ENCODE peak calls at places on chromosomes 12 and 14, in six cellular contexts. One of them, this sample, is unnamed.
A peak's percentile ranks its signal among the peaks of the same experiment; 100 is the strongest.

GRCh38 chr12:47755655-47756562 is 2.8 kb downstream of the RAPGEF3 start:
- DNase-seq in foreskin fibroblast: no peak
- DNase-seq in progenitor cell of endocrine pancreas: no peak
- DNase-seq in pancreas: no peak
- DNase-seq in AG04450: no peak
- DNase-seq in adrenal gland: no peak
- DNase-seq in this sample: no peak

GRCh38 chr12:54075431-54075830 is 21.8 kb downstream of the HOXC4 start:
- DNase-seq in foreskin fibroblast: no peak
- DNase-seq in progenitor cell of endocrine pancreas: no peak
- DNase-seq in adrenal gland: no peak
- DNase-seq in pancreas: no peak
- DNase-seq in AG04450: no peak
- DNase-seq in this sample: no peak

GRCh38 chr14:22296722-22297121 is 292.3 kb downstream of the DAD1 start:
- DNase-seq in pancreas: no peak
- DNase-seq in adrenal gland: no peak
- DNase-seq in progenitor cell of endocrine pancreas: no peak
- DNase-seq in foreskin fibroblast: no peak
- DNase-seq in AG04450: peak; percentile 65
- DNase-seq in this sample: no peak

GRCh38 chr12:80321653-80322052 is 122.4 kb upstream of the PTPRQ start:
- DNase-seq in adrenal gland: no peak
- DNase-seq in progenitor cell of endocrine pancreas: no peak
- DNase-seq in pancreas: no peak
- DNase-seq in foreskin fibroblast: peak; percentile 40
- DNase-seq in AG04450: no peak
- DNase-seq in this sample: no peak

GRCh38 chr12:123098780-123099179 is 52.1 kb downstream of the PITPNM2 start:
- DNase-seq in AG04450: no peak
- DNase-seq in foreskin fibroblast: no peak
- DNase-seq in progenitor cell of endocrine pancreas: no peak
- DNase-seq in adrenal gland: no peak
- DNase-seq in pancreas: no peak
- DNase-seq in this sample: no peak

GRCh38 chr12:19799886-19800602 is 360.8 kb downstream of the AEBP2 start:
- DNase-seq in progenitor cell of endocrine pancreas: no peak
- DNase-seq in pancreas: peak; percentile 46
- DNase-seq in foreskin fibroblast: no peak
- DNase-seq in adrenal gland: no peak
- DNase-seq in AG04450: no peak
- DNase-seq in this sample: no peak

GRCh38 chr12:67382206-67382871 is 113.2 kb downstream of the CAND1 start:
- DNase-seq in progenitor cell of endocrine pancreas: no peak
- DNase-seq in AG04450: no peak
- DNase-seq in adrenal gland: no peak
- DNase-seq in foreskin fibroblast: peak; percentile 28
- DNase-seq in pancreas: no peak
- DNase-seq in this sample: no peak

GRCh38 chr14:103067231-103067954 is 10.0 kb upstream of the CDC42BPB start:
- DNase-seq in pancreas: no peak
- DNase-seq in adrenal gland: peak; percentile 46
- DNase-seq in foreskin fibroblast: peak; percentile 86
- DNase-seq in progenitor cell of endocrine pancreas: no peak
- DNase-seq in AG04450: no peak
- DNase-seq in this sample: peak; percentile 62

GRCh38 chr14:73059326-73059725 is 992 bp downstream of the RBM25 start:
- DNase-seq in foreskin fibroblast: no peak
- DNase-seq in progenitor cell of endocrine pancreas: no peak
- DNase-seq in AG04450: no peak
- DNase-seq in pancreas: no peak
- DNase-seq in adrenal gland: no peak
- DNase-seq in this sample: no peak

GRCh38 chr12:56260380-56260779 is 2.2 kb upstream of the ANKRD52 start:
- DNase-seq in AG04450: no peak
- DNase-seq in foreskin fibroblast: no peak
- DNase-seq in progenitor cell of endocrine pancreas: no peak
- DNase-seq in adrenal gland: no peak
- DNase-seq in pancreas: no peak
- DNase-seq in this sample: no peak

GRCh38 chr14:23013056-23014054 is 3.4 kb upstream of the C14orf93 start:
- DNase-seq in foreskin fibroblast: no peak
- DNase-seq in adrenal gland: no peak
- DNase-seq in progenitor cell of endocrine pancreas: no peak
- DNase-seq in pancreas: no peak
- DNase-seq in AG04450: no peak
- DNase-seq in this sample: no peak

GRCh38 chr12:32107376-32108267 is 975 bp downstream of the BICD1 start:
- DNase-seq in AG04450: no peak
- DNase-seq in pancreas: peak; percentile 50
- DNase-seq in adrenal gland: no peak
- DNase-seq in progenitor cell of endocrine pancreas: peak; percentile 16
- DNase-seq in foreskin fibroblast: peak; percentile 78
- DNase-seq in this sample: no peak

GRCh38 chr14:101196795-101197590 is 293.5 kb upstream of the RTL1 start:
- DNase-seq in progenitor cell of endocrine pancreas: no peak
- DNase-seq in foreskin fibroblast: no peak
- DNase-seq in pancreas: peak; percentile 42
- DNase-seq in AG04450: no peak
- DNase-seq in adrenal gland: no peak
- DNase-seq in this sample: no peak

GRCh38 chr14:90384543-90384911 is 12.3 kb upstream of the CALM1 start:
- DNase-seq in progenitor cell of endocrine pancreas: no peak
- DNase-seq in adrenal gland: no peak
- DNase-seq in pancreas: no peak
- DNase-seq in AG04450: no peak
- DNase-seq in foreskin fibroblast: no peak
- DNase-seq in this sample: no peak

GRCh38 chr14:99247091-99247729 is 24.8 kb downstream of the BCL11B start:
- DNase-seq in adrenal gland: no peak
- DNase-seq in pancreas: no peak
- DNase-seq in progenitor cell of endocrine pancreas: no peak
- DNase-seq in AG04450: no peak
- DNase-seq in foreskin fibroblast: no peak
- DNase-seq in this sample: no peak

GRCh38 chr14:96117101-96117897 is 78.1 kb downstream of the C14orf132 start:
- DNase-seq in AG04450: no peak
- DNase-seq in foreskin fibroblast: peak; percentile 62
- DNase-seq in progenitor cell of endocrine pancreas: no peak
- DNase-seq in adrenal gland: no peak
- DNase-seq in pancreas: no peak
- DNase-seq in this sample: no peak

GRCh38 chr12:73057428-73057827 is 785.3 kb downstream of the TRHDE start:
- DNase-seq in adrenal gland: no peak
- DNase-seq in progenitor cell of endocrine pancreas: no peak
- DNase-seq in pancreas: no peak
- DNase-seq in foreskin fibroblast: no peak
- DNase-seq in AG04450: no peak
- DNase-seq in this sample: no peak

GRCh38 chr14:105418269-105419054 is 1.2 kb upstream of the MTA1 start:
- DNase-seq in progenitor cell of endocrine pancreas: no peak
- DNase-seq in adrenal gland: no peak
- DNase-seq in AG04450: no peak
- DNase-seq in pancreas: no peak
- DNase-seq in foreskin fibroblast: no peak
- DNase-seq in this sample: no peak

GRCh38 chr12:3761116-3761770 is 8.3 kb upstream of the CRACR2A start:
- DNase-seq in adrenal gland: no peak
- DNase-seq in pancreas: no peak
- DNase-seq in AG04450: no peak
- DNase-seq in foreskin fibroblast: peak; percentile 26
- DNase-seq in progenitor cell of endocrine pancreas: no peak
- DNase-seq in this sample: no peak

GRCh38 chr12:76942276-76942675 is 63.5 kb upstream of the CSRP2 start:
- DNase-seq in foreskin fibroblast: peak; percentile 68
- DNase-seq in adrenal gland: no peak
- DNase-seq in progenitor cell of endocrine pancreas: no peak
- DNase-seq in pancreas: no peak
- DNase-seq in AG04450: peak; percentile 1
- DNase-seq in this sample: no peak

GRCh38 chr12:131075194-131075593 is 121.5 kb downstream of the ADGRD1 start:
- DNase-seq in progenitor cell of endocrine pancreas: no peak
- DNase-seq in foreskin fibroblast: no peak
- DNase-seq in AG04450: no peak
- DNase-seq in pancreas: no peak
- DNase-seq in adrenal gland: no peak
- DNase-seq in this sample: no peak

GRCh38 chr14:55130194-55130550 is 1.1 kb downstream of the LGALS3 start:
- DNase-seq in AG04450: no peak
- DNase-seq in foreskin fibroblast: peak; percentile 50
- DNase-seq in adrenal gland: no peak
- DNase-seq in progenitor cell of endocrine pancreas: no peak
- DNase-seq in pancreas: no peak
- DNase-seq in this sample: no peak

GRCh38 chr12:84964048-84964447 is 51.4 kb upstream of the SLC6A15 start:
- DNase-seq in AG04450: no peak
- DNase-seq in progenitor cell of endocrine pancreas: no peak
- DNase-seq in foreskin fibroblast: peak; percentile 48
- DNase-seq in pancreas: no peak
- DNase-seq in adrenal gland: no peak
- DNase-seq in this sample: no peak

GRCh38 chr12:50197297-50197727 is 30.1 kb upstream of the CERS5 start:
- DNase-seq in foreskin fibroblast: no peak
- DNase-seq in AG04450: no peak
- DNase-seq in adrenal gland: no peak
- DNase-seq in progenitor cell of endocrine pancreas: no peak
- DNase-seq in pancreas: no peak
- DNase-seq in this sample: no peak

GRCh38 chr12:131950182-131950913 is 606 bp downstream of the EP400 start:
- DNase-seq in adrenal gland: no peak
- DNase-seq in foreskin fibroblast: peak; percentile 51
- DNase-seq in progenitor cell of endocrine pancreas: peak; percentile 40
- DNase-seq in pancreas: no peak
- DNase-seq in AG04450: no peak
- DNase-seq in this sample: no peak

GRCh38 chr12:22467190-22467589 is 77.2 kb downstream of the C2CD5 start:
- DNase-seq in AG04450: no peak
- DNase-seq in foreskin fibroblast: peak; percentile 90
- DNase-seq in adrenal gland: no peak
- DNase-seq in pancreas: no peak
- DNase-seq in progenitor cell of endocrine pancreas: no peak
- DNase-seq in this sample: peak; percentile 56

GRCh38 chr12:102691773-102692555 is 211.6 kb upstream of the IGF1 start:
- DNase-seq in progenitor cell of endocrine pancreas: no peak
- DNase-seq in pancreas: no peak
- DNase-seq in foreskin fibroblast: no peak
- DNase-seq in AG04450: no peak
- DNase-seq in adrenal gland: no peak
- DNase-seq in this sample: no peak

GRCh38 chr12:39272934-39273770 is 169.8 kb downstream of the KIF21A start:
- DNase-seq in adrenal gland: peak; percentile 33
- DNase-seq in foreskin fibroblast: peak; percentile 44
- DNase-seq in pancreas: no peak
- DNase-seq in AG04450: no peak
- DNase-seq in progenitor cell of endocrine pancreas: no peak
- DNase-seq in this sample: peak; percentile 4
- TF ChIP-seq CTCF in adrenal gland: no peak
- TF ChIP-seq CTCF in foreskin fibroblast: peak; percentile 67
- TF ChIP-seq CTCF in pancreas: peak; percentile 76
- TF ChIP-seq CTCF in AG04450: peak; percentile 57
- TF ChIP-seq CTCF in progenitor cell of endocrine pancreas: peak; percentile 73
- TF ChIP-seq CTCF in this sample: peak; percentile 68

DNA sequence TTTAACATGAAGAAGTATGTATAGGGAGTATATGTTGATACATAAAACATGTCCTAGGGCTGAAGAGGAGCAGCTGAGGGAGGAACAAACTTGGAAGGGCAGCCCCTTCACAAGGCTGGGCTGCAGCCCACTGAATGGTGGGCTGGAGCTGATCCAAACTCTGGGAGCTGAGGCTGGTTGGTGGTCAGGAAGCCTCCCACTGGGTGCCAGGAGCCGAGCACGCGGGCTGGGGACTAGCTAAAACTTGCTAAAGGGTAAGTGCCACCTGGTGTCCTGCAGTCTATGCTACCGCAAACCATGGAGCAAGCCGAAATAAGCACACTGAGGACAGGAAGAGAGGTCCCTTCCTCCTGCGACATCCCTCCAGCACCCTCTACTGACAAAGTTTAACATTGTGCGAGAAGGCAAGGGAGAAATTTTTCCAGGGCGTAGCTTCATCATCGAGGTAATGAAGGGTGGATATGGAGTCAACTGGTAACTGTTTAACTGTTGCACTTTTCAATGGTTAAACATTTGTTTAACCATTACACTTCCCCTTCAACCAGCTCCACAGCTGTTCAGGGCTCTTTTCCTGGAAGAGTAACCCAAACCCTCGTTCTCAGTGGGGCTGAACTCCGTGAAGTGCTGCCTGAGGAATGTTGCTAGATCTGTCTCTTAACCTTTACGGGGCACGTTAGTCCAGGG is 42.2 kb downstream of the EGLN3 start:
- DNase-seq in adrenal gland: no peak
- DNase-seq in AG04450: no peak
- DNase-seq in progenitor cell of endocrine pancreas: no peak
- DNase-seq in foreskin fibroblast: no peak
- DNase-seq in pancreas: no peak
- DNase-seq in this sample: no peak
- TF ChIP-seq CTCF in adrenal gland: no peak
- TF ChIP-seq CTCF in AG04450: no peak
- TF ChIP-seq CTCF in progenitor cell of endocrine pancreas: no peak
- TF ChIP-seq CTCF in foreskin fibroblast: no peak
- TF ChIP-seq CTCF in pancreas: no peak
- TF ChIP-seq CTCF in this sample: no peak

DNA sequence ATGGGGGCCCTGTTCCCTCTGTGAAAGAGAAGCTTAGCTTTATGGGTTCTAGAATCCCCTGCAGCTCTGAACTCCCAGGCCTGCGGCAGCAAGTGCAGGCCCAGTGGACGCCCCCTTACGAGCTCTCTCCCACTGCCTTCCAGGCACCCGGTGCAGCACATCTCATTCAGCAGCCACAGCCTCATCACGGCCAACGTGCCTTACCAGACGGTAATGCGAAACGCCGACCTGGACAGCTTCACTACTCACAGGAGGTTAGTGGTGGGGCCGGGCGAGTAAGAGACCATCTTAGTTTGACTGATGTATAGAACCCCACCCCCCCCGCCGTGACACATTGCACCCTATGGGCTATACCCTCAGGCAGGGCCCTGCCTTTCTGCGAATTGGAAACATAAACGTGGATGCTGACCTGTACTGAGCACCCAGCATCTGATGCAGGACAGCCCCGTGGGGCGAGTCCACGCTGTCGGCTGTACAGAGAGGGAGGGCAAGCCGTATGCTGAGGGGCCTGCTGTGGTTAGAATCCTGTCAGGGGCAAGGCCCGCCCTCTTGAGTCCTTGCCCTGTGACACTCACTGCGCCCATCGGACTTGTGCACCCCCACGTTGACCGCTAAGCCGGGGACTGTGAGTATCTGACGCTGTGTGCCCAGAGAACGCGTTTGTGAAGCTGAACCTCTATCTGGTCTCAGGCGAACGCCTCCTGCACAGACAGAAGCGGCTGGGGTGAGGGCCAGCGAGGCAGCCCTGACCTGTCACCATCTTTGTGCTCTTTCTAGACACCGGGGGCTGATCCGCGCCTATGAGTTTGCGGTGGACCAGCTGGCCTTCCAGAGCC is 71.7 kb downstream of the TESC start:
- DNase-seq in AG04450: no peak
- DNase-seq in pancreas: no peak
- DNase-seq in progenitor cell of endocrine pancreas: no peak
- DNase-seq in adrenal gland: no peak
- DNase-seq in foreskin fibroblast: no peak
- DNase-seq in this sample: no peak
- TF ChIP-seq CTCF in AG04450: no peak
- TF ChIP-seq CTCF in pancreas: no peak
- TF ChIP-seq CTCF in progenitor cell of endocrine pancreas: no peak
- TF ChIP-seq CTCF in adrenal gland: no peak
- TF ChIP-seq CTCF in foreskin fibroblast: no peak
- TF ChIP-seq CTCF in this sample: no peak

GRCh38 chr14:31897581-31898186 is 179.4 kb upstream of the ARHGAP5 start:
- DNase-seq in pancreas: no peak
- DNase-seq in adrenal gland: no peak
- DNase-seq in foreskin fibroblast: peak; percentile 17
- DNase-seq in AG04450: no peak
- DNase-seq in progenitor cell of endocrine pancreas: no peak
- DNase-seq in this sample: no peak
- TF ChIP-seq CTCF in pancreas: no peak
- TF ChIP-seq CTCF in adrenal gland: no peak
- TF ChIP-seq CTCF in foreskin fibroblast: no peak
- TF ChIP-seq CTCF in AG04450: peak; percentile 2
- TF ChIP-seq CTCF in progenitor cell of endocrine pancreas: no peak
- TF ChIP-seq CTCF in this sample: peak; percentile 9

This sample was measured in AG09319.